ENCODE peak calls at places on chromosome 5, in four cellular contexts. F, D, H and J are unnamed samples.

GRCh38 chr5:172482156-172483020 is 28.1 kb upstream of the SH3PXD2B start:
- DNase-seq in F (no peak), D (no peak), H (no peak), J (no peak)

GRCh38 chr5:68505917-68506860 is 290.6 kb downstream of the PIK3R1 start:
- DNase-seq in F (no peak), D (no peak), H (no peak), J (no peak)

GRCh38 chr5:97127727-97128126 is 14.7 kb downstream of the LIX1 start:
- DNase-seq in F (no peak), D (no peak), H (no peak), J (no peak)

GRCh38 chr5:333945-334344 is 12.4 kb downstream of the AHRR start:
- DNase-seq in F (no peak), D (no peak), H (no peak), J (no peak)

GRCh38 chr5:155728857-155729683 is 597.9 kb upstream of the SGCD start:
- DNase-seq in F (no peak), D (no peak), H (no peak), J (no peak)

GRCh38 chr5:158320178-158320674 is 461.3 kb upstream of the CLINT1 start:
- DNase-seq in F (no peak), D (no peak), H (no peak), J (no peak)

GRCh38 chr5:116035123-116035522 is 2.9 kb downstream of the ARL14EPL start:
- DNase-seq in F (no peak), D (no peak), H (no peak), J (no peak)

GRCh38 chr5:80269991-80270438 is 14.2 kb upstream of the SERINC5 start:
- DNase-seq in F (no peak), D (no peak), H (peak), J (no peak)

GRCh38 chr5:127022846-127023245 is 7.5 kb downstream of the MARCHF3 start:
- DNase-seq in F (no peak), D (no peak), H (no peak), J (no peak)

GRCh38 chr5:111735829-111736228 is 21.2 kb downstream of the NREP start:
- DNase-seq in F (no peak), D (no peak), H (no peak), J (no peak)

GRCh38 chr5:143290115-143290514 is 113.4 kb downstream of the NR3C1 start:
- DNase-seq in F (peak), D (no peak), H (no peak), J (no peak)

GRCh38 chr5:149149942-149150341 is 8.6 kb downstream of the ABLIM3 start:
- DNase-seq in F (no peak), D (no peak), H (no peak), J (no peak)

GRCh38 chr5:1743061-1743768 is 56.4 kb downstream of the MRPL36 start:
- DNase-seq in F (no peak), D (no peak), H (no peak), J (no peak)

GRCh38 chr5:134787692-134788091 is 29.1 kb downstream of the DDX46 start:
- DNase-seq in F (no peak), D (no peak), H (no peak), J (no peak)

GRCh38 chr5:151743535-151743934 is 14.9 kb downstream of the ATOX1 start:
- DNase-seq in F (no peak), D (no peak), H (no peak), J (no peak)

GRCh38 chr5:66882592-66883227 is 286.5 kb downstream of the MAST4 start:
- DNase-seq in F (no peak), D (no peak), H (no peak), J (no peak)

GRCh38 chr5:422323-423232 is 20.4 kb upstream of the EXOC3 start:
- DNase-seq in F (no peak), D (no peak), H (no peak), J (no peak)

GRCh38 chr5:348726-349125 is 27.2 kb downstream of the AHRR start:
- DNase-seq in F (no peak), D (no peak), H (no peak), J (no peak)

GRCh38 chr5:132655821-132656773 is 1.9 kb upstream of the IL13 start:
- DNase-seq in F (no peak), D (peak), H (peak), J (no peak)

GRCh38 chr5:69030663-69031062 is 63.2 kb upstream of the SLC30A5 start:
- DNase-seq in F (no peak), D (no peak), H (no peak), J (no peak)

GRCh38 chr5:146623657-146624056 is 107.7 kb upstream of the GPR151 start:
- DNase-seq in F (no peak), D (no peak), H (no peak), J (no peak)

GRCh38 chr5:154202379-154203260 is 12.1 kb downstream of the GALNT10 start:
- DNase-seq in F (no peak), D (peak), H (peak), J (no peak)

GRCh38 chr5:4777435-4777834 is 362.7 kb upstream of the ADAMTS16 start:
- DNase-seq in F (no peak), D (no peak), H (no peak), J (no peak)

GRCh38 chr5:98110791-98111190 is 662.7 kb upstream of the RGMB start:
- DNase-seq in F (no peak), D (no peak), H (no peak), J (no peak)

GRCh38 chr5:168314735-168315411 is 23.4 kb downstream of the WWC1 start:
- DNase-seq in F (no peak), D (no peak), H (no peak), J (no peak)

GRCh38 chr5:89313804-89314588 is 431.0 kb upstream of the MEF2C start:
- DNase-seq in F (peak), D (peak), H (no peak), J (peak)

GRCh38 chr5:130337179-130337888 is 433.1 kb downstream of the CHSY3 start:
- DNase-seq in F (no peak), D (no peak), H (no peak), J (no peak)

GRCh38 chr5:36239370-36240293 is 2.1 kb downstream of the NADK2 start:
- DNase-seq in F (peak), D (no peak), H (no peak), J (no peak)

GRCh38 chr5:33565304-33565703 is 124.5 kb downstream of the TARS1 start:
- DNase-seq in F (no peak), D (no peak), H (no peak), J (no peak)

GRCh38 chr5:153504726-153505125 is 14.3 kb downstream of the GRIA1 start:
- DNase-seq in F (no peak), D (no peak), H (no peak), J (no peak)

GRCh38 chr5:55344392-55344992 is 36.7 kb downstream of the MTREX start:
- DNase-seq in F (peak), D (peak), H (peak), J (no peak)